ENCODE peak calls at places on chromosomes 2 and 18, in eight cellular contexts. Q, L, F, S, W, H, I and J are unnamed samples.
A peak's percentile ranks its signal among the peaks of the same experiment; 100 is the strongest.

GRCh38 chr2:71630110-71630967 is 177.0 kb downstream of the DYSF start:
- DNase-seq in W (no peak), I (no peak), Q (no peak), L (no peak), H (no peak), F (no peak), S (no peak), J (no peak)

GRCh38 chr2:53859354-53860159 is at the start of gene GPR75:
- DNase-seq in W (peak; percentile 73), S (no peak), F (peak; percentile 29), L (no peak), H (no peak), I (no peak), Q (no peak), J (no peak)

GRCh38 chr2:120869659-120870466 is 134.2 kb downstream of the GLI2 start:
- DNase-seq in I (no peak), F (no peak), Q (no peak), L (no peak), H (no peak), W (no peak), S (no peak), J (no peak)

GRCh38 chr2:98899041-98899702 is 36.9 kb downstream of the CRACDL start:
- DNase-seq in Q (no peak), F (no peak), W (no peak), H (peak; percentile 19), L (no peak), I (no peak), S (no peak), J (no peak)

GRCh38 chr18:21841570-21841969 is 101.0 kb downstream of the MIB1 start:
- DNase-seq in W (no peak), L (no peak), I (no peak), Q (no peak), S (no peak), F (no peak), H (no peak), J (no peak)

GRCh38 chr2:230875347-230876315 is 10.9 kb downstream of the ITM2C start:
- DNase-seq in I (no peak), S (no peak), L (no peak), H (no peak), F (no peak), W (no peak), Q (no peak), J (no peak)

GRCh38 chr2:234761910-234762309 is 189.9 kb upstream of the SH3BP4 start:
- DNase-seq in F (no peak), W (no peak), S (no peak), L (no peak), I (no peak), H (no peak), Q (no peak), J (no peak)

GRCh38 chr18:28357785-28358401 is 181.0 kb upstream of the CDH2 start:
- DNase-seq in H (no peak), L (no peak), Q (no peak), F (no peak), S (no peak), I (no peak), W (no peak), J (no peak)

GRCh38 chr18:40159141-40160017 is 1795.7 kb upstream of the PIK3C3 start:
- DNase-seq in I (peak; percentile 34), H (peak; percentile 87), W (peak; percentile 63), S (peak; percentile 87), F (no peak), Q (no peak), L (no peak), J (no peak)

GRCh38 chr2:85394976-85395375 is 15.2 kb downstream of the CAPG start:
- DNase-seq in W (no peak), L (no peak), I (no peak), F (no peak), S (no peak), Q (no peak), H (no peak), J (no peak)

GRCh38 chr2:49598231-49598630 is 443.9 kb upstream of the FSHR start:
- DNase-seq in I (no peak), H (no peak), F (no peak), Q (no peak), S (no peak), W (no peak), L (no peak), J (no peak)

GRCh38 chr18:45837283-45838070 is 12.0 kb downstream of the SIGLEC15 start:
- DNase-seq in W (peak; percentile 74), F (no peak), H (peak; percentile 73), Q (peak; percentile 53), S (no peak), I (no peak), L (no peak), J (no peak)

GRCh38 chr2:111157798-111158197 is 37.1 kb downstream of the BCL2L11 start:
- DNase-seq in Q (no peak), H (peak; percentile 19), S (no peak), W (no peak), L (no peak), F (peak; percentile 33), I (no peak), J (peak; percentile 81)

GRCh38 chr2:71950256-71951066 is 197.2 kb downstream of the CYP26B1 start:
- DNase-seq in H (no peak), W (no peak), S (no peak), F (no peak), L (no peak), I (no peak), Q (no peak), J (no peak)

GRCh38 chr18:59084286-59084779 is 55.4 kb upstream of the SEC11C start:
- DNase-seq in W (peak; percentile 87), H (peak; percentile 91), L (peak; percentile 45), F (peak; percentile 53), I (peak; percentile 59), S (peak; percentile 87), Q (peak; percentile 74), J (peak; percentile 74)

GRCh38 chr2:240458044-240458899 is 22.8 kb downstream of the GPC1 start:
- DNase-seq in F (no peak), I (no peak), H (no peak), L (no peak), Q (no peak), S (no peak), W (no peak), J (no peak)

GRCh38 chr18:49546719-49547273 is 15.1 kb upstream of the LIPG start:
- DNase-seq in Q (no peak), H (no peak), I (no peak), F (no peak), S (no peak), L (peak; percentile 28), W (no peak), J (no peak)

GRCh38 chr2:70645733-70646420 is 92.3 kb upstream of the TGFA start:
- DNase-seq in S (no peak), L (no peak), W (no peak), H (no peak), Q (no peak), F (no peak), I (peak; percentile 9), J (no peak)

GRCh38 chr2:31227711-31228125 is 6.2 kb upstream of the EHD3 start:
- DNase-seq in S (peak; percentile 17), F (no peak), L (no peak), I (no peak), Q (no peak), W (no peak), H (peak; percentile 14), J (no peak)

GRCh38 chr18:79503891-79504475 is 108.3 kb downstream of the NFATC1 start:
- DNase-seq in I (no peak), W (no peak), L (no peak), Q (no peak), S (no peak), F (no peak), H (no peak), J (no peak)

GRCh38 chr2:20224716-20225293 is at the start of gene SDC1:
- DNase-seq in L (peak; percentile 85), Q (no peak), I (no peak), S (peak; percentile 46), H (peak; percentile 58), F (peak; percentile 65), W (peak; percentile 83), J (peak; percentile 27)

GRCh38 chr2:185255566-185255965 is 483.0 kb upstream of the FSIP2 start:
- DNase-seq in H (no peak), F (no peak), S (no peak), L (no peak), Q (no peak), I (no peak), W (peak; percentile 1), J (no peak)

GRCh38 chr2:120287183-120288015 is 34.7 kb downstream of the RALB start:
- DNase-seq in S (no peak), L (peak; percentile 85), I (no peak), Q (no peak), F (no peak), W (peak; percentile 68), H (no peak), J (no peak)